ENCODE peak calls at places on chromosomes 7 and 10, in six cellular contexts. One of them, this sample, is unnamed.

GRCh38 chr10:128337860-128338378 is 211.7 kb upstream of the MKI67 start:
- DNase-seq in neuronal stem cell: no peak
- DNase-seq in body of pancreas: no peak
- DNase-seq in GM13977: no peak
- DNase-seq in fibroblast of the conjunctiva: no peak
- DNase-seq in GM03348: no peak
- DNase-seq in this sample: no peak

GRCh38 chr10:13792011-13792410 is 205.2 kb downstream of the PRPF18 start:
- DNase-seq in neuronal stem cell: no peak
- DNase-seq in body of pancreas: peak
- DNase-seq in GM13977: no peak
- DNase-seq in fibroblast of the conjunctiva: no peak
- DNase-seq in GM03348: no peak
- DNase-seq in this sample: no peak

GRCh38 chr7:108128514-108128913 is 1.6 kb downstream of the LAMB4 start:
- DNase-seq in neuronal stem cell: no peak
- DNase-seq in body of pancreas: no peak
- DNase-seq in GM13977: no peak
- DNase-seq in fibroblast of the conjunctiva: no peak
- DNase-seq in GM03348: no peak
- DNase-seq in this sample: no peak

GRCh38 chr10:110206988-110207804 is at the start of gene MXI1:
- DNase-seq in neuronal stem cell: peak
- DNase-seq in body of pancreas: peak
- DNase-seq in GM13977: peak
- DNase-seq in fibroblast of the conjunctiva: peak
- DNase-seq in GM03348: peak
- DNase-seq in this sample: no peak

GRCh38 chr10:128059266-128059850 is 66.9 kb downstream of the MKI67 start:
- DNase-seq in neuronal stem cell: no peak
- DNase-seq in body of pancreas: no peak
- DNase-seq in GM13977: no peak
- DNase-seq in fibroblast of the conjunctiva: no peak
- DNase-seq in GM03348: no peak
- DNase-seq in this sample: no peak

GRCh38 chr7:11760372-11760771 is 71.6 kb downstream of the THSD7A start:
- DNase-seq in neuronal stem cell: no peak
- DNase-seq in body of pancreas: no peak
- DNase-seq in GM13977: no peak
- DNase-seq in fibroblast of the conjunctiva: peak
- DNase-seq in GM03348: no peak
- DNase-seq in this sample: no peak

GRCh38 chr7:24728503-24729364 is 28.5 kb downstream of the GSDME start:
- DNase-seq in neuronal stem cell: no peak
- DNase-seq in body of pancreas: no peak
- DNase-seq in GM13977: no peak
- DNase-seq in fibroblast of the conjunctiva: no peak
- DNase-seq in GM03348: peak
- DNase-seq in this sample: no peak

GRCh38 chr7:151687523-151688235 is 168.0 kb upstream of the RHEB start:
- DNase-seq in neuronal stem cell: peak
- DNase-seq in body of pancreas: peak
- DNase-seq in GM13977: peak
- DNase-seq in fibroblast of the conjunctiva: peak
- DNase-seq in GM03348: peak
- DNase-seq in this sample: peak

GRCh38 chr7:49023345-49024330 is 99.3 kb downstream of the CDC14C start:
- DNase-seq in neuronal stem cell: peak
- DNase-seq in body of pancreas: no peak
- DNase-seq in GM13977: no peak
- DNase-seq in fibroblast of the conjunctiva: no peak
- DNase-seq in GM03348: no peak
- DNase-seq in this sample: no peak

GRCh38 chr10:34648919-34649318 is 166.2 kb downstream of the PARD3 start:
- DNase-seq in neuronal stem cell: no peak
- DNase-seq in body of pancreas: no peak
- DNase-seq in GM13977: no peak
- DNase-seq in fibroblast of the conjunctiva: no peak
- DNase-seq in GM03348: no peak
- DNase-seq in this sample: no peak

GRCh38 chr10:121978511-121978910 is 3.5 kb upstream of the NSMCE4A start:
- DNase-seq in neuronal stem cell: no peak
- DNase-seq in body of pancreas: no peak
- DNase-seq in GM13977: no peak
- DNase-seq in fibroblast of the conjunctiva: no peak
- DNase-seq in GM03348: no peak
- DNase-seq in this sample: no peak

GRCh38 chr7:121037828-121038716 is 49.6 kb downstream of the CPED1 start:
- DNase-seq in neuronal stem cell: no peak
- DNase-seq in body of pancreas: no peak
- DNase-seq in GM13977: no peak
- DNase-seq in fibroblast of the conjunctiva: no peak
- DNase-seq in GM03348: no peak
- DNase-seq in this sample: no peak

GRCh38 chr7:37141742-37142141 is 306.9 kb downstream of the ELMO1 start:
- DNase-seq in neuronal stem cell: no peak
- DNase-seq in body of pancreas: no peak
- DNase-seq in GM13977: no peak
- DNase-seq in fibroblast of the conjunctiva: no peak
- DNase-seq in GM03348: no peak
- DNase-seq in this sample: no peak

GRCh38 chr10:72260588-72261322 is 13.0 kb upstream of the DDIT4 start:
- DNase-seq in neuronal stem cell: peak
- DNase-seq in body of pancreas: peak
- DNase-seq in GM13977: peak
- DNase-seq in fibroblast of the conjunctiva: peak
- DNase-seq in GM03348: peak
- DNase-seq in this sample: no peak

GRCh38 chr7:11373546-11374142 is 400.0 kb downstream of the PHF14 start:
- DNase-seq in neuronal stem cell: no peak
- DNase-seq in body of pancreas: no peak
- DNase-seq in GM13977: no peak
- DNase-seq in fibroblast of the conjunctiva: no peak
- DNase-seq in GM03348: peak
- DNase-seq in this sample: no peak

GRCh38 chr10:99396471-99396870 is 34.0 kb downstream of the GOT1 start:
- DNase-seq in neuronal stem cell: no peak
- DNase-seq in body of pancreas: no peak
- DNase-seq in GM13977: no peak
- DNase-seq in fibroblast of the conjunctiva: no peak
- DNase-seq in GM03348: peak
- DNase-seq in this sample: no peak

GRCh38 chr7:27146491-27147210 is 923 bp downstream of the HOXA6 start:
- DNase-seq in neuronal stem cell: no peak
- DNase-seq in body of pancreas: no peak
- DNase-seq in GM13977: no peak
- DNase-seq in fibroblast of the conjunctiva: no peak
- DNase-seq in GM03348: no peak
- DNase-seq in this sample: no peak

GRCh38 chr10:102635377-102635776 is 8.9 kb upstream of the TRIM8 start:
- DNase-seq in neuronal stem cell: no peak
- DNase-seq in body of pancreas: no peak
- DNase-seq in GM13977: no peak
- DNase-seq in fibroblast of the conjunctiva: no peak
- DNase-seq in GM03348: no peak
- DNase-seq in this sample: no peak

GRCh38 chr7:32256811-32257210 is 186.6 kb upstream of the PDE1C start:
- DNase-seq in neuronal stem cell: no peak
- DNase-seq in body of pancreas: no peak
- DNase-seq in GM13977: no peak
- DNase-seq in fibroblast of the conjunctiva: no peak
- DNase-seq in GM03348: no peak
- DNase-seq in this sample: no peak

GRCh38 chr10:93076871-93077270 is 3.2 kb downstream of the CYP26A1 start:
- DNase-seq in neuronal stem cell: no peak
- DNase-seq in body of pancreas: no peak
- DNase-seq in GM13977: no peak
- DNase-seq in fibroblast of the conjunctiva: no peak
- DNase-seq in GM03348: no peak
- DNase-seq in this sample: no peak

GRCh38 chr7:48337012-48337621 is 165.9 kb downstream of the ABCA13 start:
- DNase-seq in neuronal stem cell: peak
- DNase-seq in body of pancreas: no peak
- DNase-seq in GM13977: peak
- DNase-seq in fibroblast of the conjunctiva: no peak
- DNase-seq in GM03348: peak
- DNase-seq in this sample: no peak

GRCh38 chr10:97028126-97028831 is 157.5 kb downstream of the SLIT1 start:
- DNase-seq in neuronal stem cell: no peak
- DNase-seq in body of pancreas: no peak
- DNase-seq in GM13977: no peak
- DNase-seq in fibroblast of the conjunctiva: no peak
- DNase-seq in GM03348: no peak
- DNase-seq in this sample: no peak

GRCh38 chr10:44397476-44398225 is 12.8 kb upstream of the CXCL12 start:
- DNase-seq in neuronal stem cell: no peak
- DNase-seq in body of pancreas: no peak
- DNase-seq in GM13977: no peak
- DNase-seq in fibroblast of the conjunctiva: no peak
- DNase-seq in GM03348: peak
- DNase-seq in this sample: no peak

GRCh38 chr10:70265032-70265689 is 18.6 kb downstream of the NPFFR1 start:
- DNase-seq in neuronal stem cell: no peak
- DNase-seq in body of pancreas: no peak
- DNase-seq in GM13977: peak
- DNase-seq in fibroblast of the conjunctiva: no peak
- DNase-seq in GM03348: no peak
- DNase-seq in this sample: no peak

GRCh38 chr7:29976673-29977072 is 12.9 kb downstream of the SCRN1 start:
- DNase-seq in neuronal stem cell: no peak
- DNase-seq in body of pancreas: no peak
- DNase-seq in GM13977: no peak
- DNase-seq in fibroblast of the conjunctiva: no peak
- DNase-seq in GM03348: no peak
- DNase-seq in this sample: no peak

GRCh38 chr7:538764-539685 is 19.4 kb upstream of the PDGFA start:
- DNase-seq in neuronal stem cell: no peak
- DNase-seq in body of pancreas: no peak
- DNase-seq in GM13977: no peak
- DNase-seq in fibroblast of the conjunctiva: no peak
- DNase-seq in GM03348: no peak
- DNase-seq in this sample: no peak

GRCh38 chr7:78959471-78959870 is 494.0 kb downstream of the MAGI2 start:
- DNase-seq in neuronal stem cell: no peak
- DNase-seq in body of pancreas: no peak
- DNase-seq in GM13977: no peak
- DNase-seq in fibroblast of the conjunctiva: no peak
- DNase-seq in GM03348: no peak
- DNase-seq in this sample: no peak

GRCh38 chr7:5422324-5423271 is 1.0 kb downstream of the TNRC18 start:
- DNase-seq in neuronal stem cell: no peak
- DNase-seq in body of pancreas: no peak
- DNase-seq in GM13977: no peak
- DNase-seq in fibroblast of the conjunctiva: no peak
- DNase-seq in GM03348: peak
- DNase-seq in this sample: no peak

GRCh38 chr7:151397026-151397425 is 12.8 kb downstream of the WDR86 start:
- DNase-seq in neuronal stem cell: no peak
- DNase-seq in body of pancreas: no peak
- DNase-seq in GM13977: no peak
- DNase-seq in fibroblast of the conjunctiva: no peak
- DNase-seq in GM03348: no peak
- DNase-seq in this sample: no peak

GRCh38 chr7:55572378-55573233 is at the start of gene VOPP1:
- DNase-seq in neuronal stem cell: peak
- DNase-seq in body of pancreas: peak
- DNase-seq in GM13977: peak
- DNase-seq in fibroblast of the conjunctiva: peak
- DNase-seq in GM03348: peak
- DNase-seq in this sample: no peak

GRCh38 chr7:133354546-133355324 is 101.9 kb downstream of the EXOC4 start:
- DNase-seq in neuronal stem cell: no peak
- DNase-seq in body of pancreas: no peak
- DNase-seq in GM13977: no peak
- DNase-seq in fibroblast of the conjunctiva: peak
- DNase-seq in GM03348: no peak
- DNase-seq in this sample: no peak

GRCh38 chr7:127803626-127804025 is 151.6 kb downstream of the SND1 start:
- DNase-seq in neuronal stem cell: no peak
- DNase-seq in body of pancreas: no peak
- DNase-seq in GM13977: no peak
- DNase-seq in fibroblast of the conjunctiva: no peak
- DNase-seq in GM03348: peak
- DNase-seq in this sample: no peak

GRCh38 chr10:132528064-132528800 is 9.4 kb upstream of the INPP5A start:
- DNase-seq in neuronal stem cell: no peak
- DNase-seq in body of pancreas: peak
- DNase-seq in GM13977: no peak
- DNase-seq in fibroblast of the conjunctiva: peak
- DNase-seq in GM03348: no peak
- DNase-seq in this sample: no peak

GRCh38 chr7:155263051-155263450 is 34.6 kb upstream of the INSIG1 start:
- DNase-seq in neuronal stem cell: no peak
- DNase-seq in body of pancreas: no peak
- DNase-seq in GM13977: no peak
- DNase-seq in fibroblast of the conjunctiva: no peak
- DNase-seq in GM03348: no peak
- DNase-seq in this sample: no peak

GRCh38 chr7:111475419-111475748 is 86.9 kb downstream of the IMMP2L start:
- DNase-seq in neuronal stem cell: no peak
- DNase-seq in body of pancreas: no peak
- DNase-seq in GM13977: no peak
- DNase-seq in fibroblast of the conjunctiva: no peak
- DNase-seq in GM03348: no peak
- DNase-seq in this sample: no peak

GRCh38 chr10:72691470-72692056 is 380 bp upstream of the MCU start:
- DNase-seq in neuronal stem cell: peak
- DNase-seq in body of pancreas: no peak
- DNase-seq in GM13977: no peak
- DNase-seq in fibroblast of the conjunctiva: no peak
- DNase-seq in GM03348: no peak
- DNase-seq in this sample: no peak

GRCh38 chr10:129800-130199 is 5.5 kb upstream of the ZMYND11 start:
- DNase-seq in neuronal stem cell: no peak
- DNase-seq in body of pancreas: no peak
- DNase-seq in GM13977: no peak
- DNase-seq in fibroblast of the conjunctiva: no peak
- DNase-seq in GM03348: peak
- DNase-seq in this sample: no peak